ENCODE peak calls at places on chromosomes 16 and 17, in six cellular contexts. X, O, W, C, L and S are unnamed samples.

GRCh38 chr17:44197980-44198720 is 1.5 kb downstream of the ATXN7L3 start:
- DNase-seq in W (peak), L (peak), O (peak), C (no peak), X (no peak), S (no peak)

GRCh38 chr17:31581022-31581483 is 189.6 kb downstream of the RAB11FIP4 start:
- DNase-seq in O (no peak), X (no peak), C (no peak), L (no peak), W (peak), S (no peak)

GRCh38 chr16:84071151-84071550 is 28.6 kb upstream of the SLC38A8 start:
- DNase-seq in O (no peak), L (no peak), X (no peak), W (no peak), C (no peak), S (no peak)

GRCh38 chr17:8151641-8152111 is 528 bp downstream of the PER1 start:
- DNase-seq in L (no peak), O (no peak), W (no peak), X (peak), C (no peak), S (peak)

GRCh38 chr16:66409156-66409555 is 17.9 kb upstream of the BEAN1 start:
- DNase-seq in L (no peak), C (no peak), X (no peak), W (peak), O (no peak), S (no peak)

GRCh38 chr16:66070140-66070887 is 296.2 kb upstream of the CDH5 start:
- DNase-seq in W (no peak), L (no peak), C (no peak), X (no peak), O (no peak), S (no peak)

GRCh38 chr17:79026345-79027273 is 2.6 kb downstream of the C1QTNF1 start:
- DNase-seq in L (no peak), C (no peak), W (peak), X (no peak), O (no peak), S (no peak)

GRCh38 chr17:33976816-33977215 is 278.3 kb upstream of the CCL2 start:
- DNase-seq in W (no peak), X (no peak), C (no peak), O (no peak), L (no peak), S (no peak)

GRCh38 chr16:57940382-57940966 is 30.5 kb downstream of the CNGB1 start:
- DNase-seq in X (no peak), L (no peak), W (no peak), O (no peak), C (no peak), S (no peak)

GRCh38 chr17:33261911-33262665 is 31.0 kb downstream of the ASIC2 start:
- DNase-seq in C (no peak), X (no peak), W (no peak), O (no peak), L (no peak), S (no peak)

GRCh38 chr16:53714080-53715050 is 10.4 kb downstream of the FTO start:
- DNase-seq in X (no peak), L (no peak), C (peak), O (no peak), W (no peak), S (no peak)

GRCh38 chr16:79316004-79316458 is 284.5 kb downstream of the MAF start:
- DNase-seq in X (peak), L (peak), C (no peak), O (peak), W (no peak), S (no peak)

GRCh38 chr16:19284207-19284606 is 1.3 kb upstream of the CLEC19A start:
- DNase-seq in C (no peak), O (peak), X (no peak), L (no peak), W (peak), S (no peak)

GRCh38 chr17:29640413-29640812 is 17.7 kb upstream of the CORO6 start:
- DNase-seq in L (no peak), C (no peak), X (no peak), O (no peak), W (no peak), S (no peak)

GRCh38 chr16:759110-759910 is 1.2 kb upstream of the MSLN start:
- DNase-seq in O (no peak), L (no peak), X (no peak), C (no peak), W (no peak), S (no peak)

GRCh38 chr16:87881327-87882200 is 12.3 kb upstream of the SLC7A5 start:
- DNase-seq in O (no peak), W (no peak), C (no peak), X (no peak), L (no peak), S (no peak)

GRCh38 chr17:49741692-49742076 is 22.2 kb downstream of the FAM117A start:
- DNase-seq in X (no peak), L (no peak), C (no peak), W (no peak), O (no peak), S (no peak)

GRCh38 chr17:73498176-73498575 is 146.1 kb downstream of the SDK2 start:
- DNase-seq in O (no peak), W (no peak), L (no peak), C (no peak), X (no peak), S (no peak)

GRCh38 chr17:61452301-61453290 is at the start of gene TBX4:
- DNase-seq in L (no peak), C (no peak), W (no peak), X (no peak), O (no peak), S (no peak)

GRCh38 chr17:33049781-33050414 is 58.3 kb downstream of the SPACA3 start:
- DNase-seq in W (peak), C (peak), X (peak), O (peak), L (no peak), S (no peak)

GRCh38 chr16:29820730-29821662 is 734 bp downstream of the MVP start:
- DNase-seq in C (no peak), O (peak), X (peak), W (no peak), L (no peak), S (no peak)

GRCh38 chr16:24986512-24987303 is 28.5 kb downstream of the ARHGAP17 start:
- DNase-seq in C (no peak), O (no peak), L (no peak), X (no peak), W (no peak), S (no peak)

GRCh38 chr16:77359065-77359502 is 75.8 kb downstream of the ADAMTS18 start:
- DNase-seq in X (no peak), C (no peak), W (no peak), O (no peak), L (no peak), S (no peak)

GRCh38 chr17:50872710-50873424 is 6.7 kb upstream of the TOB1 start:
- DNase-seq in O (peak), X (peak), C (no peak), L (peak), W (no peak), S (peak)

GRCh38 chr17:47989159-47989558 is 18.2 kb downstream of the CDK5RAP3 start:
- DNase-seq in O (no peak), W (no peak), L (no peak), X (no peak), C (no peak), S (no peak)

GRCh38 chr17:42519546-42520444 is 16.2 kb upstream of the NAGLU start:
- DNase-seq in O (no peak), X (no peak), L (no peak), C (no peak), W (peak), S (no peak)